ENCODE peak calls at places on chromosomes 16 and 17, in four cellular contexts. One of them, this sample, is unnamed.

GRCh38 chr17:80901319-80901718 is 90.3 kb upstream of the CHMP6 start:
- DNase-seq in tibial nerve: no peak
- DNase-seq in right lobe of liver: no peak
- DNase-seq in body of pancreas: no peak
- DNase-seq in this sample: no peak

GRCh38 chr16:75065149-75065807 is 51.3 kb downstream of the LDHD start:
- DNase-seq in tibial nerve: no peak
- DNase-seq in right lobe of liver: no peak
- DNase-seq in body of pancreas: no peak
- DNase-seq in this sample: no peak

GRCh38 chr16:1779741-1780676 is 2.4 kb downstream of the SPSB3 start:
- DNase-seq in tibial nerve: no peak
- DNase-seq in right lobe of liver: peak; percentile 85
- DNase-seq in body of pancreas: no peak
- DNase-seq in this sample: no peak

GRCh38 chr17:50865060-50865867 is 890 bp downstream of the TOB1 start:
- DNase-seq in tibial nerve: no peak
- DNase-seq in right lobe of liver: peak; percentile 69
- DNase-seq in body of pancreas: peak; percentile 82
- DNase-seq in this sample: peak; percentile 46

GRCh38 chr17:67053438-67054000 is 9.2 kb downstream of the CACNG1 start:
- DNase-seq in tibial nerve: no peak
- DNase-seq in right lobe of liver: no peak
- DNase-seq in body of pancreas: no peak
- DNase-seq in this sample: peak; percentile 4

GRCh38 chr17:19247423-19247822 is 10.3 kb downstream of the EPN2 start:
- DNase-seq in tibial nerve: no peak
- DNase-seq in right lobe of liver: no peak
- DNase-seq in body of pancreas: no peak
- DNase-seq in this sample: peak; percentile 49

GRCh38 chr16:81429045-81429521 is 15.5 kb upstream of the CMIP start:
- DNase-seq in tibial nerve: no peak
- DNase-seq in right lobe of liver: peak; percentile 71
- DNase-seq in body of pancreas: peak; percentile 89
- DNase-seq in this sample: peak; percentile 16

GRCh38 chr16:27286446-27286845 is 17.9 kb upstream of the NSMCE1 start:
- DNase-seq in tibial nerve: no peak
- DNase-seq in right lobe of liver: no peak
- DNase-seq in body of pancreas: no peak
- DNase-seq in this sample: no peak

GRCh38 chr17:44314031-44314430 is 5.6 kb downstream of the RUNDC3A start:
- DNase-seq in tibial nerve: no peak
- DNase-seq in right lobe of liver: no peak
- DNase-seq in body of pancreas: no peak
- DNase-seq in this sample: no peak

GRCh38 chr17:81025065-81025751 is 9.7 kb upstream of the BAIAP2 start:
- DNase-seq in tibial nerve: no peak
- DNase-seq in right lobe of liver: no peak
- DNase-seq in body of pancreas: no peak
- DNase-seq in this sample: no peak

GRCh38 chr17:79007504-79008381 is 1.8 kb downstream of the CANT1 start:
- DNase-seq in tibial nerve: no peak
- DNase-seq in right lobe of liver: peak; percentile 15
- DNase-seq in body of pancreas: no peak
- DNase-seq in this sample: no peak

GRCh38 chr17:76076765-76077581 is 2.0 kb upstream of the ZACN start:
- DNase-seq in tibial nerve: no peak
- DNase-seq in right lobe of liver: no peak
- DNase-seq in body of pancreas: no peak
- DNase-seq in this sample: no peak

GRCh38 chr16:68147438-68147837 is 62.3 kb downstream of the NFATC3 start:
- DNase-seq in tibial nerve: no peak
- DNase-seq in right lobe of liver: no peak
- DNase-seq in body of pancreas: no peak
- DNase-seq in this sample: no peak

GRCh38 chr16:52532384-52532783 is 14.6 kb downstream of the TOX3 start:
- DNase-seq in tibial nerve: no peak
- DNase-seq in right lobe of liver: no peak
- DNase-seq in body of pancreas: no peak
- DNase-seq in this sample: no peak

GRCh38 chr17:79603771-79604170 is 7.1 kb downstream of the RBFOX3 start:
- DNase-seq in tibial nerve: no peak
- DNase-seq in right lobe of liver: no peak
- DNase-seq in body of pancreas: no peak
- DNase-seq in this sample: no peak

GRCh38 chr17:37191219-37191618 is 184.6 kb upstream of the C17orf78 start:
- DNase-seq in tibial nerve: no peak
- DNase-seq in right lobe of liver: no peak
- DNase-seq in body of pancreas: no peak
- DNase-seq in this sample: no peak

GRCh38 chr16:86597880-86598606 is 19.7 kb downstream of the FOXL1 start:
- DNase-seq in tibial nerve: no peak
- DNase-seq in right lobe of liver: no peak
- DNase-seq in body of pancreas: no peak
- DNase-seq in this sample: no peak

GRCh38 chr17:57701121-57701520 is 44.0 kb downstream of the CCDC182 start:
- DNase-seq in tibial nerve: no peak
- DNase-seq in right lobe of liver: no peak
- DNase-seq in body of pancreas: no peak
- DNase-seq in this sample: no peak

GRCh38 chr16:77594057-77594456 is 128.3 kb upstream of the NUDT7 start:
- DNase-seq in tibial nerve: no peak
- DNase-seq in right lobe of liver: no peak
- DNase-seq in body of pancreas: no peak
- DNase-seq in this sample: no peak

GRCh38 chr16:11202260-11203091 is 53.5 kb downstream of the SOCS1 start:
- DNase-seq in tibial nerve: no peak
- DNase-seq in right lobe of liver: no peak
- DNase-seq in body of pancreas: no peak
- DNase-seq in this sample: no peak

GRCh38 chr17:51398128-51398525 is 137.8 kb downstream of the UTP18 start:
- DNase-seq in tibial nerve: no peak
- DNase-seq in right lobe of liver: no peak
- DNase-seq in body of pancreas: no peak
- DNase-seq in this sample: peak; percentile 72

GRCh38 chr17:60665602-60666001 is 12.0 kb upstream of the BCAS3 start:
- DNase-seq in tibial nerve: no peak
- DNase-seq in right lobe of liver: no peak
- DNase-seq in body of pancreas: no peak
- DNase-seq in this sample: no peak

GRCh38 chr17:60676758-60677307 is 818 bp upstream of the BCAS3 start:
- DNase-seq in tibial nerve: no peak
- DNase-seq in right lobe of liver: no peak
- DNase-seq in body of pancreas: no peak
- DNase-seq in this sample: no peak

GRCh38 chr17:60675997-60676396 is 1.7 kb upstream of the BCAS3 start:
- DNase-seq in tibial nerve: no peak
- DNase-seq in right lobe of liver: no peak
- DNase-seq in body of pancreas: no peak
- DNase-seq in this sample: no peak

GRCh38 chr17:60671482-60671881 is 6.2 kb upstream of the BCAS3 start:
- DNase-seq in tibial nerve: no peak
- DNase-seq in right lobe of liver: no peak
- DNase-seq in body of pancreas: no peak
- DNase-seq in this sample: no peak
- H3K27ac ChIP-seq in tibial nerve: no peak overlapping the region
- H3K27ac ChIP-seq in right lobe of liver: no peak overlapping the region
- H3K27ac ChIP-seq in body of pancreas: no peak overlapping the region
- H3K27ac ChIP-seq in this sample: no peak overlapping the region

GRCh38 chr17:17569691-17570090 is 21.8 kb downstream of the PEMT start:
- DNase-seq in tibial nerve: no peak
- DNase-seq in right lobe of liver: no peak
- DNase-seq in body of pancreas: peak; percentile 85
- DNase-seq in this sample: no peak

GRCh38 chr17:17572010-17572785 is 19.3 kb downstream of the PEMT start:
- DNase-seq in tibial nerve: no peak
- DNase-seq in right lobe of liver: peak; percentile 57
- DNase-seq in body of pancreas: no peak
- DNase-seq in this sample: no peak

GRCh38 chr17:17570207-17570797 is 21.2 kb downstream of the PEMT start:
- DNase-seq in tibial nerve: no peak
- DNase-seq in right lobe of liver: peak; percentile 63
- DNase-seq in body of pancreas: peak; percentile 82
- DNase-seq in this sample: peak; percentile 76

GRCh38 chr17:17568772-17569195 is 22.7 kb downstream of the PEMT start:
- DNase-seq in tibial nerve: no peak
- DNase-seq in right lobe of liver: peak; percentile 92
- DNase-seq in body of pancreas: peak; percentile 90
- DNase-seq in this sample: peak; percentile 86

GRCh38 chr17:17570798-17571716 is 20.5 kb downstream of the PEMT start:
- DNase-seq in tibial nerve: no peak
- DNase-seq in right lobe of liver: peak; percentile 55
- DNase-seq in body of pancreas: peak; percentile 53
- DNase-seq in this sample: no peak
- H3K4me3 ChIP-seq in tibial nerve: no peak overlapping the region
- H3K4me3 ChIP-seq in right lobe of liver: no peak overlapping the region
- H3K4me3 ChIP-seq in body of pancreas: no peak overlapping the region
- H3K4me3 ChIP-seq in this sample: no peak overlapping the region

GRCh38 chr16:80323187-80323807 is 217.5 kb upstream of the DYNLRB2 start:
- DNase-seq in tibial nerve: no peak
- DNase-seq in right lobe of liver: no peak
- DNase-seq in body of pancreas: no peak
- DNase-seq in this sample: no peak
- H3K9me3 ChIP-seq in tibial nerve: no peaks in the 10 kb centered on the region
- H3K9me3 ChIP-seq in right lobe of liver: no peaks in the 10 kb centered on the region
- H3K9me3 ChIP-seq in body of pancreas: no peaks in the 10 kb centered on the region
- H3K9me3 ChIP-seq in this sample: no peaks in the 10 kb centered on the region

GRCh38 chr16:30777591-30778297 is 9.3 kb downstream of the ZNF629 start:
- DNase-seq in tibial nerve: no peak
- DNase-seq in right lobe of liver: no peak
- DNase-seq in body of pancreas: no peak
- DNase-seq in this sample: peak; percentile 70
- H3K27ac ChIP-seq in tibial nerve: peak overlapping the region; percentile 75
- H3K27ac ChIP-seq in right lobe of liver: no peak overlapping the region
- H3K27ac ChIP-seq in body of pancreas: no peak overlapping the region
- H3K27ac ChIP-seq in this sample: peak overlapping the region; percentile 48

GRCh38 chr17:48056246-48056745 is 8.1 kb downstream of the NFE2L1 start:
- DNase-seq in tibial nerve: no peak
- DNase-seq in right lobe of liver: no peak
- DNase-seq in body of pancreas: no peak
- DNase-seq in this sample: no peak
- H3K4me3 ChIP-seq in tibial nerve: no peak overlapping the region
- H3K4me3 ChIP-seq in right lobe of liver: no peak overlapping the region
- H3K4me3 ChIP-seq in body of pancreas: no peak overlapping the region
- H3K4me3 ChIP-seq in this sample: no peak overlapping the region

GRCh38 chr17:27049104-27049784 is 244.7 kb upstream of the WSB1 start:
- DNase-seq in tibial nerve: no peak
- DNase-seq in right lobe of liver: no peak
- DNase-seq in body of pancreas: no peak
- DNase-seq in this sample: no peak
- H3K9me3 ChIP-seq in tibial nerve: no peaks in the 10 kb centered on the region
- H3K9me3 ChIP-seq in right lobe of liver: no peaks in the 10 kb centered on the region
- H3K9me3 ChIP-seq in body of pancreas: no peaks in the 10 kb centered on the region
- H3K9me3 ChIP-seq in this sample: no peaks in the 10 kb centered on the region

GRCh38 chr16:19872935-19873334 is 11.7 kb downstream of the GPRC5B start:
- DNase-seq in tibial nerve: no peak
- DNase-seq in right lobe of liver: no peak
- DNase-seq in body of pancreas: no peak
- DNase-seq in this sample: no peak

GRCh38 chr16:19871721-19872120 is 12.9 kb downstream of the GPRC5B start:
- DNase-seq in tibial nerve: no peak
- DNase-seq in right lobe of liver: no peak
- DNase-seq in body of pancreas: no peak
- DNase-seq in this sample: no peak

GRCh38 chr16:19874816-19875546 is 9.7 kb downstream of the GPRC5B start:
- DNase-seq in tibial nerve: no peak
- DNase-seq in right lobe of liver: no peak
- DNase-seq in body of pancreas: no peak
- DNase-seq in this sample: no peak

GRCh38 chr16:19874026-19874425 is 10.6 kb downstream of the GPRC5B start:
- DNase-seq in tibial nerve: no peak
- DNase-seq in right lobe of liver: no peak
- DNase-seq in body of pancreas: no peak
- DNase-seq in this sample: no peak

DNA sequence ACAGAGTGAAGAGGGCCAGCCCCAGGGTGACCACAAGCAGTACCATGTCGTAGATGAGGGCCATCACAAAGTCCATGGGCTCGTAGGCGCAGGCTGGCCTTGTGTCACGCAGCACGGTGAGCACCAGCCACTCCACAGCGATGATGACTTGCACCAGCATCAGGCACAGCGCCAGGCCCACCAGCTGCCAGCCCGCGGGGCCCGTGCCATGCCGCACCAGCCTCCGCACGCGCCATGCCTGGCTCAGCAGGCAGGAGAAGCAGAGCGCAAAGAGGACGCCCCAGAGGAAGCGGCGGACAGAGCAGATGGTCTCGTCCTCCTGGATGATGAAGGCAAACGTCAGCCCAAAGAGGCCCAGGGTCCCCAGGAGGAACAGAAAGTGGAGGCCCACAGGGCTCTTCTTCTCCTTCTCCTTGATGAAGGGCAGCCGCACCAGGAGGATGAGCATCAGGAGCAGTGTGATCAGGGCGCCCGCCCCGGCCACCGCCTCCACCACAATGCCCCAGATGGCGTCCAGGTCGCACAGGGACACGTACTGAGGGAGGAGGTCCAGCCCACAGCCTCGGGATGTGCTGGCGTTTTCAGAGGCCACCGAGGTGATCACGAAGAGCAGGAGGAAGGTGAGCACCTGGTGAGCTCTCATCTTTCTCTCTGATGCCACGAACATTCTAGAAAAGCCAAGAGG is 12.3 kb downstream of the GPRC5B start:
- DNase-seq in tibial nerve: no peak
- DNase-seq in right lobe of liver: no peak
- DNase-seq in body of pancreas: peak; percentile 13
- DNase-seq in this sample: no peak
- H3K27ac ChIP-seq in tibial nerve: no peak overlapping the region
- H3K27ac ChIP-seq in right lobe of liver: no peak overlapping the region
- H3K27ac ChIP-seq in body of pancreas: no peak overlapping the region
- H3K27ac ChIP-seq in this sample: no peak overlapping the region

GRCh38 chr17:16989953-16990860 is 18.3 kb upstream of the TNFRSF13B start:
- DNase-seq in tibial nerve: no peak
- DNase-seq in right lobe of liver: no peak
- DNase-seq in body of pancreas: no peak
- DNase-seq in this sample: peak; percentile 47

GRCh38 chr17:16987830-16988601 is 16.1 kb upstream of the TNFRSF13B start:
- DNase-seq in tibial nerve: peak; percentile 49
- DNase-seq in right lobe of liver: peak; percentile 61
- DNase-seq in body of pancreas: peak; percentile 39
- DNase-seq in this sample: peak; percentile 19

GRCh38 chr17:16987001-16987829 is 15.3 kb upstream of the TNFRSF13B start:
- DNase-seq in tibial nerve: no peak
- DNase-seq in right lobe of liver: no peak
- DNase-seq in body of pancreas: no peak
- DNase-seq in this sample: no peak

GRCh38 chr17:16989230-16989952 is 17.5 kb upstream of the TNFRSF13B start:
- DNase-seq in tibial nerve: no peak
- DNase-seq in right lobe of liver: no peak
- DNase-seq in body of pancreas: no peak
- DNase-seq in this sample: no peak

GRCh38 chr17:16988749-16989229 is 16.9 kb upstream of the TNFRSF13B start:
- DNase-seq in tibial nerve: no peak
- DNase-seq in right lobe of liver: no peak
- DNase-seq in body of pancreas: no peak
- DNase-seq in this sample: no peak
- H3K4me3 ChIP-seq in tibial nerve: no peak overlapping the region
- H3K4me3 ChIP-seq in right lobe of liver: no peak overlapping the region
- H3K4me3 ChIP-seq in body of pancreas: no peak overlapping the region
- H3K4me3 ChIP-seq in this sample: no peak overlapping the region

GRCh38 chr16:35561346-35561745 is 2101.9 kb downstream of the TP53TG3F start:
- DNase-seq in tibial nerve: no peak
- DNase-seq in right lobe of liver: no peak
- DNase-seq in body of pancreas: no peak
- DNase-seq in this sample: no peak
- H3K9me3 ChIP-seq in tibial nerve: no peaks in the 10 kb centered on the region
- H3K9me3 ChIP-seq in right lobe of liver: no peaks in the 10 kb centered on the region
- H3K9me3 ChIP-seq in body of pancreas: no peaks in the 10 kb centered on the region
- H3K9me3 ChIP-seq in this sample: no peaks in the 10 kb centered on the region